ENCODE peak calls at places on chromosomes 4 and X, in five cellular contexts. E, V, K, C and J are unnamed samples.

GRCh38 chrX:134761788-134762187 is 103.5 kb upstream of the PLAC1 start:
- DNase-seq in E (peak; percentile 36), V (no peak), K (no peak), C (no peak), J (peak; percentile 33)

GRCh38 chrX:133897593-133898163 is 87.7 kb downstream of the GPC3 start:
- DNase-seq in E (no peak), V (no peak), K (no peak), C (no peak), J (no peak)

GRCh38 chrX:125306335-125306866 is 13.3 kb upstream of the TEX13C start:
- DNase-seq in E (no peak), V (no peak), K (no peak), C (no peak), J (no peak)

GRCh38 chr4:53050361-53050774 is 188.3 kb downstream of the RASL11B start:
- DNase-seq in E (no peak), V (peak; percentile 20), K (peak; percentile 73), C (no peak), J (peak; percentile 48)

GRCh38 chrX:21806691-21807090 is 32.7 kb upstream of the MBTPS2 start:
- DNase-seq in E (no peak), V (no peak), K (no peak), C (no peak), J (no peak)

GRCh38 chrX:29535212-29536162 is 679.9 kb upstream of the MAGEB2 start:
- DNase-seq in E (no peak), V (no peak), K (no peak), C (no peak), J (peak; percentile 17)

GRCh38 chrX:110003167-110004156 is 548 bp downstream of the TMEM164 start:
- DNase-seq in E (peak; percentile 30), V (no peak), K (no peak), C (peak; percentile 18), J (no peak)

GRCh38 chr4:143773998-143774898 is 73.8 kb upstream of the FREM3 start:
- DNase-seq in E (peak; percentile 86), V (peak; percentile 63), K (peak; percentile 57), C (no peak), J (peak; percentile 69)

GRCh38 chr4:63123441-63123840 is 1285.8 kb downstream of the TECRL start:
- DNase-seq in E (no peak), V (no peak), K (no peak), C (no peak), J (no peak)

GRCh38 chr4:105808459-105809041 is 86.7 kb upstream of the NPNT start:
- DNase-seq in E (no peak), V (peak; percentile 35), K (peak; percentile 26), C (no peak), J (peak; percentile 82)

GRCh38 chrX:39263946-39264483 is 462.8 kb downstream of the MID1IP1 start:
- DNase-seq in E (no peak), V (no peak), K (no peak), C (no peak), J (no peak)

GRCh38 chrX:22109442-22109841 is 77.3 kb downstream of the PHEX start:
- DNase-seq in E (peak; percentile 31), V (no peak), K (no peak), C (no peak), J (no peak)

GRCh38 chrX:70478521-70478920 is 33.9 kb downstream of the DLG3 start:
- DNase-seq in E (no peak), V (no peak), K (no peak), C (no peak), J (no peak)

GRCh38 chr4:106628616-106629606 is 260.3 kb upstream of the GIMD1 start:
- DNase-seq in E (no peak), V (no peak), K (no peak), C (no peak), J (no peak)

GRCh38 chrX:15761564-15762191 is 23.6 kb downstream of the CA5B start:
- DNase-seq in E (peak; percentile 70), V (peak; percentile 23), K (peak; percentile 19), C (no peak), J (peak; percentile 38)

GRCh38 chr4:98514930-98515809 is 143.2 kb downstream of the TSPAN5 start:
- DNase-seq in E (peak; percentile 53), V (no peak), K (no peak), C (no peak), J (no peak)

GRCh38 chr4:76535603-76536380 is 100.8 kb downstream of the SHROOM3 start:
- DNase-seq in E (no peak), V (no peak), K (no peak), C (no peak), J (no peak)

GRCh38 chr4:40729555-40729954 is 20.2 kb upstream of the NSUN7 start:
- DNase-seq in E (no peak), V (no peak), K (no peak), C (no peak), J (no peak)

GRCh38 chr4:82491251-82491960 is 61.0 kb downstream of the ENOPH1 start:
- DNase-seq in E (no peak), V (no peak), K (no peak), C (no peak), J (no peak)

GRCh38 chrX:72086995-72087394 is 44.7 kb downstream of the RTL5 start:
- DNase-seq in E (no peak), V (no peak), K (no peak), C (no peak), J (no peak)

GRCh38 chrX:72084114-72084513 is 47.6 kb downstream of the RTL5 start:
- DNase-seq in E (no peak), V (no peak), K (no peak), C (no peak), J (peak; percentile 9)

GRCh38 chrX:72083291-72083690 is 48.4 kb downstream of the RTL5 start:
- DNase-seq in E (no peak), V (no peak), K (no peak), C (no peak), J (no peak)

GRCh38 chrX:72088761-72089160 is 43.0 kb downstream of the RTL5 start:
- DNase-seq in E (no peak), V (no peak), K (no peak), C (no peak), J (no peak)
- H3K27me3 ChIP-seq in E (no peaks in the 10 kb centered on the region), V (peaks cover 14% of the 10 kb centered on the region), K (no peaks in the 10 kb centered on the region), C (no peaks in the 10 kb centered on the region), J (no peaks in the 10 kb centered on the region)

GRCh38 chrX:154544885-154545284 is 1.8 kb downstream of the G6PD start:
- DNase-seq in E (no peak), V (no peak), K (no peak), C (no peak), J (peak; percentile 17)

GRCh38 chrX:154540897-154541535 is 5.6 kb downstream of the G6PD start:
- DNase-seq in E (no peak), V (peak; percentile 59), K (no peak), C (no peak), J (no peak)

GRCh38 chrX:154541589-154541895 is 5.1 kb downstream of the G6PD start:
- DNase-seq in E (no peak), V (no peak), K (no peak), C (no peak), J (no peak)

GRCh38 chrX:154542723-154543424 is 3.8 kb downstream of the G6PD start:
- DNase-seq in E (no peak), V (peak; percentile 58), K (no peak), C (no peak), J (peak; percentile 19)

DNA sequence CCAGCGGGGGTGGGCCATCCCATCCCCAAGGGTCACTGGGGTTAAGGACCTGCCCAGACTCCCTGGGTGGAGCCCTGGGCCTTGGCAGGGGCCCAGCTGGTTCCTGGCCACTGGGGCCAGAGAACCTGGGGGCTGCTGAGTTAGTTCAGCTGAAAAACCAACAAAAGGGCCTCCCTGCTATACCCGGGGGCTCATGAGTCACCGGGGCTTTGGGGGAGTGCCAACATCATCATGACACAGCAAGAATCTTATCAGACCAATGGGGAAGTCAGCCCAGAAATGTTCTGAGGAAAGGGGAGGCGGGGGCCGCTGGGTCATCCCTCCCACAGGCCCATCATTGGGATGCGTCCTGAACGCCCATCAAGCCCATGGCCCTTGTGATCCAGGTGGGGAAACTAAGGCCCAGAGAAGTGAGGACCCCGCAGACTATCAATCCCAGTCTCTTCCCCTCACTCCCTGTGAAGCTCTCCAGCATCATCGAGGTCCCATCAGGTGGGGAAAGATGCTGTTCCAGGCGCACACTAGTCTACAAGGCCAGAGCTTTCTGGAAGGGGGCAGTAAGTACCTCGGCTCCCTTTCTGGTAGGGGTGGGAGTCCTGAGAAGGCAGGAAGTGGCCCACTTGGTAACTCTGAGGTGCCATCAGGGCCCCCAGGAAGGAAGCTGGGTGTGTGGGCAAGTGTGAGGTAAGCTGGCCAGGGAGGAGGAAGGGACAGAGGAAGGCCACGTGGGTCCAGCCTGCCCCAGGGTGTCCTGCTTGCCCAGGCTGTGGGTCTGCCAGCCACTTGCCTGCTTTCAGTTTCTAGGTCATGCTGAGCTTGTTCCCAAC is 4.5 kb downstream of the G6PD start:
- DNase-seq in E (no peak), V (peak; percentile 94), K (peak; percentile 79), C (peak; percentile 73), J (peak; percentile 95)
- H3K27me3 ChIP-seq in E (no peaks in the 10 kb centered on the region), V (no peaks in the 10 kb centered on the region), K (no peaks in the 10 kb centered on the region), C (no peaks in the 10 kb centered on the region), J (no peaks in the 10 kb centered on the region)

DNA sequence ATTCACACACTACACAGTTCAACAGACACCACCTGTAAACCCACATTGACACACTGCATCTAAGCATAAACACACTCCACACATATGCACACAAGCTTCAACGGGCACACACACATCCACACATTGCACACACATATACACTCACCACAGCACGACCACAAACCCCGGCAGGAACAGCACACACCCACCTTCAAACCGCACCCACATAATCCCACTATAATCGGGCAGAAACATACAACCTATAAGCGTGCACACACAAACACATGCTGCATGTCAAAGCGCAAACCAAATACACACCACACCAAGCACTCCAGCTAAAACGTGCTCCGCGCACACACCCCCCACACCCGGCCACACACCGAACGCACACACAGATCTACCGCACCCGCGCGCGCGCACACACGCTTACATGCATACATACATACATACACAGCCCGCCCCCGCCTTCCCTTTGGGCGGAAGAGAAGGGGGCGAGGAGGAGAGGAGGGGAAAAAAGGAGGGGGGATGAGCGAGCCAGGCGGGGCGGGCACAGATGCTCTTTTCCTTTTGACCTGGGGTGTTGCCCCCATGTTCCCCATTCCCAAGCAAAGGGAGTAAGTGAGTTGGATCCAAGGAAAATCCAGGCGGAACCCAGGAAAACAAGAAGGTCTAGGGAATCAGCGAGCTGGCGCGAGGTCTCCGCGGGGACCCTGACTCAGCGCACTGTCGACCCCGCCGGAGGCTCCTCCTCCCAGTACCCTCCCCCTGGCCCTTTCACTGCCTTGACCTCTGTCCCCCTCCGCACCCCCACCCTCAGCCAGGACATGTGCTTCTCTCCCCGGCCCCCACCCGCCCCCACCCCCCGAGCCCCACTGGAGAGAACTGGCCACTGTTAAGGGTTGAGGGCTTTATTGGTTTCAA is 9.9 kb downstream of the ARHGAP36 start:
- DNase-seq in E (peak; percentile 53), V (no peak), K (peak; percentile 49), C (no peak), J (no peak)
- H3K27me3 ChIP-seq in E (peaks cover 60% of the 10 kb centered on the region), V (peaks cover 46% of the 10 kb centered on the region), K (no peaks in the 10 kb centered on the region), C (peaks cover 75% of the 10 kb centered on the region), J (peaks cover 75% of the 10 kb centered on the region)

DNA sequence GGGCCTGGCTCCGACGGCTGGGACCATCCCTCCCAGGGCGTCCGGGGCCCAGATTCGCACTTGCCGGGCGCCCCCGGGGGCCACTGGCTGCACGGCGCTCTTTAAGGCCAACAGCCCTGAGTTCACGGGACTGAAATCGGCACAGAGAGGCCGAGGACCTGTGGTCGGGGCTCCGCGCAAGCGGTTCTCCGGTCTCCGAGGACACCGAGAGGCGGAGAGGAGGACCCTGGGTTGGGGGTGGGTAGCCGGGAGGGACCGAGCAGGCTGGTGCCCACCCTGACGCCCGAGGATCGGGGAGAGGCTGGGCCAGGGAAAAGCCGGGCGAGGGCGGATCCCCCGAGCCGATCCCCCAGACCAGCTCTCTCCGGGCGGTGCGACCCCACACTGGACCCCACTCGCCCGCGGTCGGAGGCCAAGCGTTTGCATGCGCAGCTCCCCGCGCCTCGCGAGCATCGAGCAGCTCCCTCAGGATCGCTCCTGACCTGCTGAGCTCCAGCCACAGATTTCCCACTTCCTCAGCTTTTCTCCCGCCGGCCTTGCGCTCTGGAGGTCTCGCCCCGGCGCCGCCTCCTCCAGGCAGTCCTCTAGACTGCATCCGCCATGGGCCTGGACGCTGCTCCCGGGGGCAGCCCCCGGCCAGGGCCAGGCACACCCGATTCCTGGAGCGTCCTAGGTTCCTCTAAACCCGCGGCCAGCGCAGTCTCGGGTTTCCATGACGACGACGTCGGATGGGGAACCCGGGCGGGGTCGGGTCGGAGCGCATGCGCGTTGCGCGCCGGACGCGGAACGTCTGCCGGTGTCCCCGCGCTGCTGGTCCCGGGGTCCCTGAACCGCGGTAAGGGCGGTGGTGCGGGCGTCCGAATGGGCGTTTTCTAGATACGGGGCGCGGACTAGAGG is 17.6 kb upstream of the NAT8L start:
- DNase-seq in E (peak; percentile 97), V (peak; percentile 79), K (peak; percentile 91), C (peak; percentile 84), J (peak; percentile 80)
- H3K27me3 ChIP-seq in E (peaks cover 85% of the 10 kb centered on the region), V (peaks cover 7% of the 10 kb centered on the region), K (peaks cover 36% of the 10 kb centered on the region), C (peaks cover 81% of the 10 kb centered on the region), J (peaks cover 22% of the 10 kb centered on the region)